ENCODE peak calls at places on chromosomes 3 and 15, in five cellular contexts. I is naive thymus-derived CD4-positive, alpha-beta T cell; B is cardiac muscle cell; O is AG09309; V is CD8-positive, alpha-beta T cell. L is an unnamed sample.

GRCh38 chr15:64461577-64462162 is 1.3 kb downstream of the ZNF609 start:
- DNase-seq in O (no peak), I (peak), V (peak), B (peak), L (no peak)

GRCh38 chr3:42161050-42161935 is 70.1 kb downstream of the TRAK1 start:
- DNase-seq in I (no peak), V (no peak), B (no peak), O (no peak), L (no peak)

GRCh38 chr3:71542548-71543370 is 40.8 kb downstream of the FOXP1 start:
- DNase-seq in I (peak), V (no peak), O (peak), B (peak), L (no peak)

GRCh38 chr3:123949606-123950005 is 11.4 kb downstream of the CCDC14 start:
- DNase-seq in V (no peak), B (no peak), I (no peak), O (no peak), L (no peak)

GRCh38 chr3:183878071-183878470 is 6.6 kb downstream of the PARL start:
- DNase-seq in O (no peak), V (no peak), B (no peak), I (no peak), L (no peak)

GRCh38 chr15:25179673-25180511 is 225.1 kb downstream of the SNRPN start:
- DNase-seq in I (no peak), B (no peak), V (no peak), O (no peak), L (peak)

GRCh38 chr3:140870351-140870750 is 71.3 kb upstream of the SLC25A36 start:
- DNase-seq in O (no peak), I (no peak), B (no peak), V (no peak), L (no peak)

GRCh38 chr3:141367038-141367730 is 1.1 kb upstream of the ZBTB38 start:
- DNase-seq in B (no peak), V (no peak), I (no peak), O (peak), L (no peak)

GRCh38 chr3:107884719-107885460 is 205.9 kb downstream of the CD47 start:
- DNase-seq in O (peak), I (no peak), B (no peak), V (no peak), L (no peak)

GRCh38 chr3:133535971-133536634 is 37.4 kb upstream of the CDV3 start:
- DNase-seq in B (no peak), I (no peak), V (no peak), O (peak), L (no peak)

GRCh38 chr3:105967117-105967516 is 98.3 kb upstream of the CBLB start:
- DNase-seq in I (no peak), O (peak), B (no peak), V (no peak), L (no peak)

GRCh38 chr15:28043625-28044520 is 55.2 kb downstream of the OCA2 start:
- DNase-seq in V (no peak), O (no peak), I (no peak), B (no peak), L (no peak)

GRCh38 chr3:178245385-178245778 is 290.9 kb upstream of the KCNMB2 start:
- DNase-seq in I (no peak), O (no peak), B (no peak), V (no peak), L (peak)

DNA sequence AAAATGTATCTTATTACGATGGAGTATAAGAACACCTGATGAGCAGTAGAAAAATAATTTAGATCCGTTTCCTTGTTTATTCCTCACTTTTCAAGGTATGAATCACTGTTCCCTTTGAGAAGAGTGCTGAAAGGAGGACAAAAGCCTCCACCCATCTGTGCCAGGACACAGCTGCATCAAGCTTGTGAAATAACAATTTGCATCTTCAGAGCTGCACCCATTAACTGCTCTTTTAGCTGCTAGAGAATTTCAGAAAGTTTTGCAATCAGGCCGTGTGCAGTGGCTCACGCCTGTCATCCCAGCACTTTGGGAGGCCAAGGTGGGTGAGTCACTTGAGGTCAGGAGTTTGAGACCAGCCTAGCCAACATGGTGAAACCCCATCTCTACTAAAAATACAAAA is 9.6 kb downstream of the CLDND1 start:
- DNase-seq in V (no peak), I (no peak), B (no peak), O (peak), L (no peak)
- H3K4me3 ChIP-seq in V (no peak), I (no peak), B (no peak), O (no peak), L (no peak)

GRCh38 chr3:43966126-43966525 is 275.4 kb downstream of the ABHD5 start:
- DNase-seq in B (no peak), V (no peak), O (no peak), I (no peak), L (no peak)
- H3K4me3 ChIP-seq in B (no peak), V (no peak), O (no peak), I (no peak), L (no peak)

DNA sequence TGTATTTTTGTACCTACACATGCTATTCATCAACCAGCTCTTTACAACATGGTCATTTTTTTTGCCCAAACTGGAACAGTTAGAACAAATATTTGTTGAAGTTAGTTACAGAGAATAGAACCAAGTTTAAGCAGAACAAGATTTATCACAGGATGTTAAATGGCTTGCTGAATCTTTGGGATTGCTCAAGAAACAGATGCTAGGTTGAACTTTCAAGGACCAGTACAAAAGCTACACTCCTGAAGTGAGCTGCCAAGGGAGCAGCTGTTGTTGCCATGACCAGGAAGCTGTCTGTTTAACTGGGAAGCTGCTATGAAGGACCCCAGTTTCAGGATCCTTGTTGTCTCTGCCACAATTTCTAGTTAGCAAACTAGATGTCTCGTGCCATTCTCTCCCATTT is 53.7 kb downstream of the ZIC1 start:
- DNase-seq in B (no peak), V (no peak), O (no peak), I (no peak), L (no peak)
- H3K4me3 ChIP-seq in B (no peak), V (no peak), O (no peak), I (no peak), L (no peak)

DNA sequence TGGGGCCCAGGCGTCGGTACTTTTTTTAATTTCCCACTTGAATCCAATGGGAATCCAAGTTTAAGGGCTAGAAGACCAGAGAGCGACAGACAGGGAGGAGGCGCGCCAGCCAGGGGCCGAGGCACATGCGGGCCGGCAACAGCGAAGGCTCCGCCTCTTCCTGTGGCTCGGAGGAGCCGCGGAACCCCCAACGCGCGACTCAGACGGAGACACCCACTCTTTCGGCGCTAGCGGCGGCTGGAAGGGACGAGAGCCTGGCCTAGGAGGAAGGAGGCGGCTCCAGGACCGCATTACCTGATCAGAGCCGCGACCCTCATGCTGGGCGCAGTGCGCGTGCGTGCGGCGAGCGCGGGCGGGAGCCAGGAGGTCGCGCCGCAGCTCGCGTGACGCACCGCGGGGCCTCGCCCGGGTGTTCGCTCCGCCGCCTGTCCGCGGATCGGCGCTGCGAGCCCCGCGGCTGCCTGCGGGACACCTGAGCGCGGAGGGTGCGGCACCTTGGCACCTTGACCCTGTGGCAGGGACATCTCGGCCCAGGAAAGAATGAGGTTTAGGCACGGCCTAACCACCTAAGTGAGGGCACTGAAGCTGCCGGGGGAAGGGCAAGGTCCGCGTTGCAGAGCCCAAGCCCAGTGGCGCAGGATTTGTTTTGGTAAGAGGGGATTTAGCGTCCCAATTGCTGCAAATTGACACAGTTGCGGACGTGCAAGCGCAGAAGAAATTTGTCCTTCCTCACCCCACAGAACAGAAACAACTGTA is at the start of gene DPH6:
- DNase-seq in B (peak), O (no peak), V (peak), I (peak), L (peak)
- H3K4me3 ChIP-seq in B (peak), O (peak), V (peak), I (peak), L (peak)

DNA sequence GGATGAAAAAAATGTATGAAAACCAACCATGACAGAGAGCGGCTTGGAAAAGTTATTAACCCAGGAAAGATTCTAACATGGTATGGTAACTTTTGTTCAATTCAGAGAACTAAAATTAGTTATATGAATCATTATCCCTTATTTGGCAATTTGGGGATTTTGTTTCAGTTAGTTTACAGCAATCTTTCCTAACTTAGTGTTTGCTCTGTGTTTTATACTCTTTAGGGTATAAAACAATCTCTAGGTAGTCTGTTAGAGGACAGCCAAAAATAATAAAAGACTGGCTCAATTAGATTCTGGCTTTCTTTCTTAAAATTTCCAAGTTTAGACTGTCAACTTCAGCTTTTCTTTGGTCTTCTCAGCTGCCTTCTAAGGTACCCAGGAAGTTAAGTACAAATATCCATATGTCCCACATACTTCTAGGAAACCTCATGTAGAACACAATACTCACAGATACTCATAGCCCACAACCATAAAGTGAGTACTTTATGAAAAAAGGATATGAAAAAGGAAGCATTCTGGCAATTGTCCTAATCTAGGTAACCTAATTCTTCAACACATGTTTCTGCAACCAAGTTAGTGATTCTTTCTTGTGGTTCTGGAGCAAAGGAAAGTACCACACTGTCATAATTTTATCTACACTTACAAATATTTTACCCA is 849.3 kb downstream of the ROBO1 start:
- DNase-seq in I (no peak), B (no peak), O (peak), V (no peak), L (no peak)
- H3K4me3 ChIP-seq in I (no peak), B (no peak), O (no peak), V (no peak), L (no peak)

GRCh38 chr15:37395100-37395468 is 294.7 kb upstream of the MEIS2 start:
- DNase-seq in I (no peak), V (no peak), B (no peak), O (no peak), L (no peak)

GRCh38 chr15:37394402-37395099 is 294.2 kb upstream of the MEIS2 start:
- DNase-seq in B (peak), V (no peak), O (no peak), I (no peak), L (no peak)

DNA sequence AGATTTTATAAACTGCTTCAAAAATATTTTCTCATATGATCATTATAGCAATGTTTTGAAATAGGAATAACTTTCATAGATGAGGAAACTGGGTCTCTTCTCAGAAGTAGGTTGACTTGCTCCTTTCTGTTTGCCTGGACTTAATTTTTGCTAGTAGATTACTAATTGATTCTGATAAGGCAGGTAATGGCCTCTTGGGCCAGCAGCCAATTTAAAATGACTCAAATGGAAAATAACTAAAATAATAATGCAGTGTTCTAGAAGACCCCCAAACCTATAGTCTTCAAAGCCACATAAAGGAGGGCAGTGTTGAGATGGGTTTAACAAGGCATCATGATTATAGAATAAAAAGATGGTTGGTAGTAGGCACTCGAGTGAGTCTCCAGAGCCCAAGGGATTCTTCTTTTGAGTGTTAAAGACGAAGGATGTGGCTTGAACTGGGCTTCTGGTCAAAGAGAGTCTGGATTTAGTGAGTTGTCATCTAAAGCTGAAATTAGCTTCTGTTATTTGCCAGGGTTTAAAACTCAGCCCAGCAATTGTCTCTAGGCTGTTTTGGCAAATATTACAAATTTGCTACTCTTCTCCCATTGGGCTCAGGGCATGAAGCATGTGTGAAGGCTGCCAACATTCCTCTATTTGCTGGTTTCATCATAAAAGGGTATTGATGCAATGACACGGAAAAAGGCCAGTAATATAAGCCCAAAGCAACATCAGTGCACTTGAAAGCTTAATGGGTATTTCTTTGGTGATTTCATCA is 297.1 kb upstream of the MEIS2 start:
- DNase-seq in B (no peak), I (no peak), V (no peak), O (no peak), L (no peak)
- H3K4me3 ChIP-seq in B (no peak), I (no peak), V (no peak), O (no peak), L (no peak)

DNA sequence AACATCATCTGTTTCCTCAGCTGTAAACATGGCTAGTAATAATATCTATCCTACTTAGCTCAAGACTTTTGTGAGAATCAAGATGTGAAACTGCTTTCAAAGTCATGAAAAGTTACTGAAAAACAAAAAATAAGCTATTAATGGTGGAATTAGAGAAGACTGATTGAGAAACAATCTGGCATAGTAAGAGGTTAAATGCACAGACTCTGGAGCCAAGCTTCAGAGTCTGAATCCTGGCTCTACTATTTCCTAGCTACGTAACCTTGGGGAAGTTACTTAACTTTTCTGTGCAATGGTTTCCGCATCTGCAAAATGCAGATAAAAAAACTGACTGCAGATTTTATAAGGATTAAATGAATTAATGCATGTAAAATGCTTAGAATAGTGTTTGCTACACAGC is 28.8 kb downstream of the LRRFIP2 start:
- DNase-seq in B (no peak), I (no peak), V (no peak), O (no peak), L (no peak)
- H3K4me3 ChIP-seq in B (no peak), I (no peak), V (no peak), O (no peak), L (no peak)

GRCh38 chr3:169815590-169816150 is 3.0 kb upstream of the LRRC34 start:
- DNase-seq in B (no peak), O (no peak), I (no peak), V (no peak), L (no peak)

GRCh38 chr3:169811606-169812123 is 1.0 kb upstream of the LRRIQ4 start:
- DNase-seq in O (peak), I (peak), V (no peak), B (peak), L (no peak)

GRCh38 chr3:169812124-169812843 is 386 bp upstream of the LRRIQ4 start:
- DNase-seq in B (peak), O (peak), I (peak), V (peak), L (peak)

GRCh38 chr3:169813757-169814517 is 1.2 kb upstream of the LRRC34 start:
- DNase-seq in V (peak), B (no peak), O (no peak), I (peak), L (no peak)

DNA sequence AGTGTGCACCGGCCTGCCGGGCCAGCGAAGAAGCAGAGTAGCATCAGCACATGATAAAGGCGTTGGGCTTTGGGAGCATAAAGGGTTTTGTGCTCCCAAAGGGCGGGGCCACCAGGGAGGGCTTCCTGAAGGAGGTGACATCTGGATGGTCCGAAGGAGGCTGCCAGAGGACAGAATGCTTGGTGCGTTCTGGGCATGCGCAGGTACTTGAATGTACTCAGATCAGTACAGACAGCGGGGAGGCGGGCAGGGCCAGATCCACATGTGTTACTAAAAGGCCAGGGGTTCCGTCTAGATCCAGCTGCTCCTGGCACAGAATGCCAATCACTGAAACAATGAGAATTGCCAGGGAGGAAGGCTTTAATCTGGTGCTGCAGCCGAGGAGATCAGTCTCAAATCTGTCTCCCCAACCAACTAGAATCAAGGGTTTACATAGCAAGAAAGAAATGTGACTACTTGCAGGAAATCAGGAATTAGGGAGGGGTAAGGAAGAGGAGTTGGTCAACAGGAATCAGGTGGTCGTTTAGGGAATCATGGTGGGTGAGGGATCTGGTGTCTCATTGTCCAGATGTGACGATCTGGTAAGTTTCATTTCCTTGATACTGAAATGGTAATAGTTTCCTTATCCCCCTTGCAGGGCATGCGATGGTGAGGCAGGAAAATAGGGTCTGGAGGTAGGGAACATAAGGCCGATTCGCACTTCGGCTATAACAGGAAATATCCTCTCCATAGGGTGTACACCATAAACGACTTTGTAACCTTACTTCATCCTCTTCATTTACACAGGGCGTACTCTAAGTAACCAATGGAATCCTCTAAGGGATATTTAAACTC is at the start of the genes LRRC34 and LRRIQ4:
- DNase-seq in B (peak), I (peak), V (peak), O (peak), L (peak)
- H3K4me3 ChIP-seq in B (peak), I (peak), V (peak), O (peak), L (peak)

GRCh38 chr15:84658788-84659411 is 901 bp upstream of the NMB start:
- DNase-seq in I (no peak), B (no peak), V (no peak), O (no peak), L (no peak)
- H3K4me3 ChIP-seq in I (peak), B (no peak), V (peak), O (peak), L (peak)

GRCh38 chr3:30661107-30661873 is 54.9 kb downstream of the TGFBR2 start:
- DNase-seq in B (no peak), V (no peak), O (no peak), I (no peak), L (no peak)

GRCh38 chr3:30658328-30659052 is 52.1 kb downstream of the TGFBR2 start:
- DNase-seq in V (peak), O (no peak), B (no peak), I (peak), L (no peak)

GRCh38 chr3:30660656-30661055 is 54.3 kb downstream of the TGFBR2 start:
- DNase-seq in I (no peak), V (no peak), B (no peak), O (no peak), L (no peak)

GRCh38 chr3:30659270-30660127 is 53.1 kb downstream of the TGFBR2 start:
- DNase-seq in O (peak), B (no peak), V (no peak), I (no peak), L (no peak)

GRCh38 chr3:30660128-30660525 is 53.7 kb downstream of the TGFBR2 start:
- DNase-seq in I (no peak), O (no peak), B (no peak), V (no peak), L (no peak)
- H3K4me3 ChIP-seq in I (no peak), O (no peak), B (no peak), V (no peak), L (no peak)

L was measured in pancreas.